ENCODE peak calls at places on chromosome 22, in eight cellular contexts. One of them, this sample, is unnamed.
A peak's percentile ranks its signal among the peaks of the same experiment; 100 is the strongest.

GRCh38 chr22:26656896-26657851 is at the start of gene MIAT:
- DNase-seq in CD4-positive, alpha-beta memory T cell: peak; percentile 66
- DNase-seq in transverse colon: peak; percentile 64
- DNase-seq in fibroblast of lung: no peak
- DNase-seq in H1: no peak
- DNase-seq in heart left ventricle: no peak
- DNase-seq in hepatocyte: peak; percentile 33
- DNase-seq in OCI-LY7: no peak
- DNase-seq in this sample: no peak

GRCh38 chr22:20054034-20054427 is 26.0 kb upstream of the DGCR8 start:
- DNase-seq in OCI-LY7: no peak
- DNase-seq in heart left ventricle: no peak
- DNase-seq in H1: no peak
- DNase-seq in transverse colon: no peak
- DNase-seq in CD4-positive, alpha-beta memory T cell: no peak
- DNase-seq in fibroblast of lung: no peak
- DNase-seq in hepatocyte: no peak
- DNase-seq in this sample: no peak

GRCh38 chr22:20809538-20810185 is 35.7 kb downstream of the SERPIND1 start:
- DNase-seq in hepatocyte: no peak
- DNase-seq in heart left ventricle: no peak
- DNase-seq in fibroblast of lung: no peak
- DNase-seq in transverse colon: no peak
- DNase-seq in H1: no peak
- DNase-seq in CD4-positive, alpha-beta memory T cell: no peak
- DNase-seq in OCI-LY7: no peak
- DNase-seq in this sample: no peak

GRCh38 chr22:26887456-26887855 is 230.1 kb downstream of the MIAT start:
- DNase-seq in OCI-LY7: no peak
- DNase-seq in CD4-positive, alpha-beta memory T cell: no peak
- DNase-seq in H1: no peak
- DNase-seq in hepatocyte: peak; percentile 24
- DNase-seq in transverse colon: no peak
- DNase-seq in fibroblast of lung: peak; percentile 4
- DNase-seq in heart left ventricle: no peak
- DNase-seq in this sample: no peak

GRCh38 chr22:20568502-20569058 is 61.2 kb downstream of the MED15 start:
- DNase-seq in fibroblast of lung: no peak
- DNase-seq in transverse colon: no peak
- DNase-seq in H1: no peak
- DNase-seq in hepatocyte: no peak
- DNase-seq in CD4-positive, alpha-beta memory T cell: no peak
- DNase-seq in OCI-LY7: no peak
- DNase-seq in heart left ventricle: peak; percentile 23
- DNase-seq in this sample: no peak

GRCh38 chr22:41565403-41566054 is 4.7 kb downstream of the CSDC2 start:
- DNase-seq in hepatocyte: peak; percentile 67
- DNase-seq in CD4-positive, alpha-beta memory T cell: no peak
- DNase-seq in H1: no peak
- DNase-seq in heart left ventricle: peak; percentile 63
- DNase-seq in transverse colon: peak; percentile 27
- DNase-seq in OCI-LY7: no peak
- DNase-seq in fibroblast of lung: peak; percentile 88
- DNase-seq in this sample: no peak

GRCh38 chr22:20015187-20015625 is 1.4 kb downstream of the ARVCF start:
- DNase-seq in hepatocyte: no peak
- DNase-seq in CD4-positive, alpha-beta memory T cell: no peak
- DNase-seq in H1: no peak
- DNase-seq in OCI-LY7: no peak
- DNase-seq in transverse colon: no peak
- DNase-seq in fibroblast of lung: no peak
- DNase-seq in heart left ventricle: no peak
- DNase-seq in this sample: peak; percentile 24

GRCh38 chr22:45006873-45007246 is 2.9 kb downstream of the PHF21B start:
- DNase-seq in OCI-LY7: no peak
- DNase-seq in hepatocyte: peak; percentile 69
- DNase-seq in H1: no peak
- DNase-seq in transverse colon: no peak
- DNase-seq in fibroblast of lung: no peak
- DNase-seq in CD4-positive, alpha-beta memory T cell: no peak
- DNase-seq in heart left ventricle: peak; percentile 35
- DNase-seq in this sample: no peak

GRCh38 chr22:27948569-27948968 is 29.5 kb upstream of the PITPNB start:
- DNase-seq in fibroblast of lung: no peak
- DNase-seq in OCI-LY7: no peak
- DNase-seq in CD4-positive, alpha-beta memory T cell: no peak
- DNase-seq in H1: no peak
- DNase-seq in hepatocyte: no peak
- DNase-seq in heart left ventricle: no peak
- DNase-seq in transverse colon: no peak
- DNase-seq in this sample: no peak

GRCh38 chr22:45125198-45125597 is 38.5 kb upstream of the NUP50 start:
- DNase-seq in H1: no peak
- DNase-seq in hepatocyte: peak; percentile 49
- DNase-seq in transverse colon: no peak
- DNase-seq in CD4-positive, alpha-beta memory T cell: no peak
- DNase-seq in fibroblast of lung: peak; percentile 52
- DNase-seq in heart left ventricle: no peak
- DNase-seq in OCI-LY7: no peak
- DNase-seq in this sample: no peak

GRCh38 chr22:23179381-23180294 is 671 bp upstream of the BCR start:
- DNase-seq in heart left ventricle: peak; percentile 43
- DNase-seq in hepatocyte: peak; percentile 63
- DNase-seq in H1: no peak
- DNase-seq in OCI-LY7: peak; percentile 60
- DNase-seq in fibroblast of lung: no peak
- DNase-seq in CD4-positive, alpha-beta memory T cell: peak; percentile 19
- DNase-seq in transverse colon: peak; percentile 34
- DNase-seq in this sample: peak; percentile 40

GRCh38 chr22:21975273-21975672 is 7.3 kb downstream of the TOP3B start:
- DNase-seq in heart left ventricle: no peak
- DNase-seq in fibroblast of lung: no peak
- DNase-seq in hepatocyte: no peak
- DNase-seq in CD4-positive, alpha-beta memory T cell: no peak
- DNase-seq in transverse colon: no peak
- DNase-seq in H1: no peak
- DNase-seq in OCI-LY7: no peak
- DNase-seq in this sample: no peak

GRCh38 chr22:44118645-44119315 is 61.9 kb upstream of the PARVG start:
- DNase-seq in hepatocyte: no peak
- DNase-seq in heart left ventricle: peak; percentile 18
- DNase-seq in CD4-positive, alpha-beta memory T cell: no peak
- DNase-seq in fibroblast of lung: no peak
- DNase-seq in transverse colon: no peak
- DNase-seq in OCI-LY7: no peak
- DNase-seq in H1: no peak
- DNase-seq in this sample: no peak

GRCh38 chr22:19222242-19223005 is 43.9 kb upstream of the SLC25A1 start:
- DNase-seq in heart left ventricle: no peak
- DNase-seq in CD4-positive, alpha-beta memory T cell: no peak
- DNase-seq in OCI-LY7: no peak
- DNase-seq in transverse colon: no peak
- DNase-seq in H1: no peak
- DNase-seq in fibroblast of lung: no peak
- DNase-seq in hepatocyte: no peak
- DNase-seq in this sample: no peak

GRCh38 chr22:32811788-32812187 is 10.3 kb downstream of the TIMP3 start:
- DNase-seq in OCI-LY7: no peak
- DNase-seq in H1: no peak
- DNase-seq in heart left ventricle: no peak
- DNase-seq in hepatocyte: no peak
- DNase-seq in transverse colon: no peak
- DNase-seq in fibroblast of lung: peak; percentile 25
- DNase-seq in CD4-positive, alpha-beta memory T cell: no peak
- DNase-seq in this sample: no peak

GRCh38 chr22:49829044-49829719 is 1.5 kb upstream of the BRD1 start:
- DNase-seq in fibroblast of lung: no peak
- DNase-seq in hepatocyte: no peak
- DNase-seq in CD4-positive, alpha-beta memory T cell: peak; percentile 22
- DNase-seq in heart left ventricle: no peak
- DNase-seq in H1: no peak
- DNase-seq in OCI-LY7: no peak
- DNase-seq in transverse colon: no peak
- DNase-seq in this sample: no peak

GRCh38 chr22:22884010-22884887 is 3.4 kb upstream of the IGLL5 start:
- DNase-seq in heart left ventricle: peak; percentile 34
- DNase-seq in CD4-positive, alpha-beta memory T cell: peak; percentile 71
- DNase-seq in H1: no peak
- DNase-seq in fibroblast of lung: peak; percentile 64
- DNase-seq in hepatocyte: peak; percentile 82
- DNase-seq in transverse colon: peak; percentile 75
- DNase-seq in OCI-LY7: peak; percentile 90
- DNase-seq in this sample: peak; percentile 35

GRCh38 chr22:27994481-27995331 is 75.7 kb upstream of the PITPNB start:
- DNase-seq in CD4-positive, alpha-beta memory T cell: no peak
- DNase-seq in OCI-LY7: no peak
- DNase-seq in fibroblast of lung: no peak
- DNase-seq in hepatocyte: no peak
- DNase-seq in H1: no peak
- DNase-seq in transverse colon: peak; percentile 5
- DNase-seq in heart left ventricle: no peak
- DNase-seq in this sample: no peak

GRCh38 chr22:35315141-35315854 is 15.6 kb downstream of the TOM1 start:
- DNase-seq in OCI-LY7: no peak
- DNase-seq in H1: no peak
- DNase-seq in heart left ventricle: peak; percentile 61
- DNase-seq in fibroblast of lung: no peak
- DNase-seq in CD4-positive, alpha-beta memory T cell: no peak
- DNase-seq in hepatocyte: no peak
- DNase-seq in transverse colon: no peak
- DNase-seq in this sample: no peak

GRCh38 chr22:36330655-36331305 is 57.0 kb downstream of the MYH9 start:
- DNase-seq in OCI-LY7: no peak
- DNase-seq in hepatocyte: peak; percentile 44
- DNase-seq in heart left ventricle: peak; percentile 84
- DNase-seq in transverse colon: no peak
- DNase-seq in fibroblast of lung: peak; percentile 83
- DNase-seq in CD4-positive, alpha-beta memory T cell: no peak
- DNase-seq in H1: no peak
- DNase-seq in this sample: no peak
- H3K27ac ChIP-seq in OCI-LY7: peak overlapping the region; percentile 89
- H3K27ac ChIP-seq in hepatocyte: peak overlapping the region; percentile 97
- H3K27ac ChIP-seq in heart left ventricle: peak overlapping the region; percentile 93
- H3K27ac ChIP-seq in transverse colon: peak overlapping the region; percentile 99
- H3K27ac ChIP-seq in fibroblast of lung: peak overlapping the region; percentile 98
- H3K27ac ChIP-seq in CD4-positive, alpha-beta memory T cell: peak overlapping the region; percentile 84
- H3K27ac ChIP-seq in H1: peak overlapping the region; percentile 98
- H3K27ac ChIP-seq in this sample: peak overlapping the region; percentile 63

GRCh38 chr22:38213319-38214247 is 11.8 kb downstream of the MAFF start:
- DNase-seq in transverse colon: no peak
- DNase-seq in heart left ventricle: no peak
- DNase-seq in H1: no peak
- DNase-seq in hepatocyte: no peak
- DNase-seq in CD4-positive, alpha-beta memory T cell: no peak
- DNase-seq in fibroblast of lung: no peak
- DNase-seq in OCI-LY7: peak; percentile 17
- DNase-seq in this sample: no peak

GRCh38 chr22:38215156-38216038 is 13.6 kb downstream of the MAFF start:
- DNase-seq in heart left ventricle: no peak
- DNase-seq in transverse colon: no peak
- DNase-seq in CD4-positive, alpha-beta memory T cell: no peak
- DNase-seq in fibroblast of lung: no peak
- DNase-seq in OCI-LY7: no peak
- DNase-seq in H1: no peak
- DNase-seq in hepatocyte: no peak
- DNase-seq in this sample: no peak

GRCh38 chr22:38211556-38211955 is 9.8 kb downstream of the MAFF start:
- DNase-seq in transverse colon: no peak
- DNase-seq in heart left ventricle: no peak
- DNase-seq in fibroblast of lung: no peak
- DNase-seq in H1: no peak
- DNase-seq in CD4-positive, alpha-beta memory T cell: no peak
- DNase-seq in OCI-LY7: no peak
- DNase-seq in hepatocyte: no peak
- DNase-seq in this sample: no peak

GRCh38 chr22:38212442-38212841 is 10.6 kb downstream of the MAFF start:
- DNase-seq in hepatocyte: no peak
- DNase-seq in OCI-LY7: no peak
- DNase-seq in fibroblast of lung: no peak
- DNase-seq in heart left ventricle: no peak
- DNase-seq in CD4-positive, alpha-beta memory T cell: no peak
- DNase-seq in transverse colon: no peak
- DNase-seq in H1: no peak
- DNase-seq in this sample: no peak

DNA sequence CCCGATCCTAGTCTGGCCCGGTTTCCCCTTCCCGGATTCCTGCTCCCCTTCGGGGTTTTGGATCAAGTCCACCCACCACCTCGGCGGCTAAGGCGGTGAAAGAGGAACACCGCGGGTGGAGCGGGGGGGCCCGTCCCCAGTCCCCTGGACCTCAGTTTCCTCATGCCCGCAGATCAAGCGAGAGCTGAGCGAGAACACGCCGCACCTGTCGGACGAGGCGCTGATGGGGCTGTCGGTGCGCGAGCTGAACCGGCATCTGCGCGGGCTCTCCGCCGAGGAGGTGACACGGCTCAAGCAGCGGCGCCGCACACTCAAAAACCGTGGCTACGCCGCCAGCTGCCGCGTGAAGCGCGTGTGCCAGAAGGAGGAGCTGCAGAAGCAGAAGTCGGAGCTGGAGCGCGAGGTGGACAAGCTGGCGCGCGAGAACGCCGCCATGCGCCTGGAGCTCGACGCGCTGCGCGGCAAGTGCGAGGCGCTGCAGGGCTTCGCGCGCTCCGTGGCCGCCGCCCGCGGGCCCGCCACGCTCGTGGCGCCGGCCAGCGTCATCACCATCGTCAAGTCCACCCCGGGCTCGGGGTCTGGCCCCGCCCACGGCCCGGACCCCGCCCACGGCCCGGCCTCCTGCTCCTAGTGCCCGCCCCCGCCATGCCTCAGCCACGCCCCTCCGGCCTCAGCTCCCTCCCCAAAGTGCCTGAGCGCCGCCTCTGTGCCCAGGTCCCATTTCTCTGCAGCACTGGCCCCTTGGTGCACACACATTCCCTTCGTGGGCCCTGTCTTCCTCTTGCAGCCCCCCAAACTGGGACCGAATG is 12.7 kb downstream of the MAFF start:
- DNase-seq in OCI-LY7: peak; percentile 84
- DNase-seq in transverse colon: peak; percentile 83
- DNase-seq in fibroblast of lung: peak; percentile 65
- DNase-seq in CD4-positive, alpha-beta memory T cell: peak; percentile 82
- DNase-seq in H1: peak; percentile 44
- DNase-seq in hepatocyte: peak; percentile 81
- DNase-seq in heart left ventricle: peak; percentile 69
- DNase-seq in this sample: peak; percentile 75
- H3K4me3 ChIP-seq in OCI-LY7: peak overlapping the region; percentile 61
- H3K4me3 ChIP-seq in transverse colon: no peak overlapping the region
- H3K4me3 ChIP-seq in fibroblast of lung: no peak overlapping the region
- H3K4me3 ChIP-seq in CD4-positive, alpha-beta memory T cell: peak overlapping the region; percentile 19
- H3K4me3 ChIP-seq in H1: peak overlapping the region; percentile 37
- H3K4me3 ChIP-seq in hepatocyte: no peak overlapping the region
- H3K4me3 ChIP-seq in heart left ventricle: peak overlapping the region; percentile 15
- H3K4me3 ChIP-seq in this sample: no peak overlapping the region

GRCh38 chr22:39266398-39267030 is 21.7 kb upstream of the PDGFB start:
- DNase-seq in H1: no peak
- DNase-seq in OCI-LY7: no peak
- DNase-seq in hepatocyte: no peak
- DNase-seq in fibroblast of lung: peak; percentile 60
- DNase-seq in heart left ventricle: peak; percentile 57
- DNase-seq in CD4-positive, alpha-beta memory T cell: no peak
- DNase-seq in transverse colon: no peak
- DNase-seq in this sample: no peak
- H3K27ac ChIP-seq in H1: no peak overlapping the region
- H3K27ac ChIP-seq in OCI-LY7: no peak overlapping the region
- H3K27ac ChIP-seq in hepatocyte: no peak overlapping the region
- H3K27ac ChIP-seq in fibroblast of lung: no peak overlapping the region
- H3K27ac ChIP-seq in heart left ventricle: peak overlapping the region; percentile 68
- H3K27ac ChIP-seq in CD4-positive, alpha-beta memory T cell: no peak overlapping the region
- H3K27ac ChIP-seq in transverse colon: no peak overlapping the region
- H3K27ac ChIP-seq in this sample: no peak overlapping the region

GRCh38 chr22:30671071-30671470 is 3.4 kb upstream of the DUSP18 start:
- DNase-seq in OCI-LY7: no peak
- DNase-seq in CD4-positive, alpha-beta memory T cell: no peak
- DNase-seq in heart left ventricle: no peak
- DNase-seq in H1: no peak
- DNase-seq in fibroblast of lung: no peak
- DNase-seq in hepatocyte: no peak
- DNase-seq in transverse colon: no peak
- DNase-seq in this sample: no peak
- H3K4me3 ChIP-seq in OCI-LY7: no peak overlapping the region
- H3K4me3 ChIP-seq in CD4-positive, alpha-beta memory T cell: no peak overlapping the region
- H3K4me3 ChIP-seq in heart left ventricle: no peak overlapping the region
- H3K4me3 ChIP-seq in H1: no peak overlapping the region
- H3K4me3 ChIP-seq in fibroblast of lung: no peak overlapping the region
- H3K4me3 ChIP-seq in hepatocyte: no peak overlapping the region
- H3K4me3 ChIP-seq in transverse colon: no peak overlapping the region
- H3K4me3 ChIP-seq in this sample: no peak overlapping the region

This sample was measured in pancreas.